ENCODE peak calls at places on chromosomes 7 and 10, in nine cellular contexts. C, A, U, W, P, B, V, R and L are unnamed samples.
A peak's percentile ranks its signal among the peaks of the same experiment; 100 is the strongest.

GRCh38 chr10:92822060-92822634 is 26.2 kb upstream of the EXOC6 start:
- DNase-seq in V (no peak), R (no peak), C (no peak), P (no peak), U (peak; percentile 67), W (no peak), A (no peak), B (peak; percentile 85), L (no peak)

GRCh38 chr10:77768046-77768445 is 130.4 kb upstream of the KCNMA1 start:
- DNase-seq in W (peak; percentile 38), A (no peak), U (no peak), B (no peak), C (no peak), P (no peak), R (no peak), V (no peak), L (no peak)

GRCh38 chr7:111658546-111658945 is 96.3 kb upstream of the IMMP2L start:
- DNase-seq in B (no peak), P (no peak), V (no peak), W (no peak), R (no peak), C (no peak), A (no peak), U (no peak), L (no peak)

GRCh38 chr10:85224366-85224960 is 896.1 kb downstream of the CCSER2 start:
- DNase-seq in V (no peak), W (no peak), P (no peak), R (no peak), U (no peak), A (no peak), B (no peak), C (no peak), L (no peak)

GRCh38 chr10:131677671-131678070 is 223.1 kb upstream of the PPP2R2D start:
- DNase-seq in B (no peak), A (no peak), V (no peak), W (no peak), C (no peak), R (no peak), P (no peak), U (no peak), L (no peak)

GRCh38 chr7:41003031-41003925 is 699.6 kb downstream of the INHBA start:
- DNase-seq in V (peak; percentile 64), R (no peak), C (no peak), B (peak; percentile 46), W (no peak), A (no peak), P (peak; percentile 55), U (peak; percentile 28), L (no peak)

GRCh38 chr10:74927701-74928100 is 101.3 kb downstream of the KAT6B start:
- DNase-seq in C (no peak), V (no peak), W (no peak), B (peak; percentile 53), R (no peak), U (peak; percentile 57), A (no peak), P (no peak), L (no peak)

GRCh38 chr10:30645340-30645827 is 15.8 kb upstream of the LYZL2 start:
- DNase-seq in P (no peak), C (no peak), V (peak; percentile 30), A (peak; percentile 25), W (peak; percentile 65), R (no peak), B (peak; percentile 37), U (peak; percentile 48), L (no peak)

GRCh38 chr10:96309631-96310358 is 5.6 kb downstream of the DNTT start:
- DNase-seq in R (no peak), C (no peak), P (no peak), V (no peak), U (no peak), A (no peak), W (no peak), B (no peak), L (no peak)

GRCh38 chr7:108418941-108419340 is 37.3 kb downstream of the NRCAM start:
- DNase-seq in U (no peak), C (no peak), A (no peak), V (no peak), B (no peak), W (no peak), R (no peak), P (no peak), L (no peak)

GRCh38 chr7:34249192-34249591 is 343.9 kb downstream of the BMPER start:
- DNase-seq in U (no peak), C (no peak), A (no peak), V (no peak), B (no peak), W (no peak), P (no peak), R (no peak), L (no peak)

GRCh38 chr10:132640326-132641125 is 102.9 kb downstream of the INPP5A start:
- DNase-seq in W (no peak), U (no peak), P (no peak), R (no peak), C (no peak), V (no peak), B (no peak), A (no peak), L (no peak)

GRCh38 chr7:25305831-25306230 is 77.5 kb upstream of the NPVF start:
- DNase-seq in B (no peak), P (no peak), C (no peak), R (no peak), W (no peak), V (no peak), U (peak; percentile 2), A (no peak), L (no peak)

GRCh38 chr7:7416031-7416968 is 119.4 kb downstream of the COL28A1 start:
- DNase-seq in C (no peak), R (no peak), V (no peak), A (no peak), P (peak; percentile 39), B (no peak), W (no peak), U (peak; percentile 33), L (no peak)

GRCh38 chr7:47576909-47577255 is 5.0 kb downstream of the TNS3 start:
- DNase-seq in U (no peak), R (no peak), B (no peak), C (no peak), P (peak; percentile 61), W (no peak), A (no peak), V (no peak), L (no peak)

GRCh38 chr7:135359633-135360032 is 126.0 kb downstream of the STRA8 start:
- DNase-seq in P (no peak), C (no peak), A (peak; percentile 36), V (no peak), W (no peak), U (no peak), R (no peak), B (no peak), L (no peak)

GRCh38 chr10:96310359-96310669 is 6.1 kb downstream of the DNTT start:
- DNase-seq in C (no peak), A (no peak), R (no peak), U (no peak), W (no peak), B (no peak), P (no peak), V (no peak), L (no peak)

GRCh38 chr10:90179696-90180407 is 478.5 kb downstream of the KIF20B start:
- DNase-seq in U (peak; percentile 23), W (peak; percentile 65), C (peak; percentile 46), V (no peak), R (no peak), A (no peak), P (no peak), B (peak; percentile 88), L (peak; percentile 45)

GRCh38 chr10:101848894-101849351 is 5.3 kb upstream of the KCNIP2 start:
- DNase-seq in C (no peak), W (peak; percentile 40), P (peak; percentile 62), B (no peak), V (no peak), U (no peak), R (peak; percentile 61), A (no peak), L (no peak)

GRCh38 chr10:115092258-115092554 is 959 bp upstream of the ATRNL1 start:
- DNase-seq in C (no peak), P (no peak), B (no peak), V (no peak), R (no peak), A (no peak), W (no peak), U (peak; percentile 26), L (no peak)

GRCh38 chr10:58412502-58412961 is 27.3 kb downstream of the TFAM start:
- DNase-seq in W (no peak), R (no peak), A (no peak), V (no peak), U (peak; percentile 88), P (no peak), B (peak; percentile 94), C (peak; percentile 78), L (no peak)

GRCh38 chr10:4982764-4983226 is 19.6 kb downstream of the AKR1C1 start:
- DNase-seq in R (no peak), A (no peak), P (peak; percentile 55), B (no peak), V (no peak), W (peak; percentile 69), C (no peak), U (peak; percentile 46), L (no peak)

GRCh38 chr7:120370954-120371353 is 98.0 kb downstream of the KCND2 start:
- DNase-seq in B (no peak), V (no peak), P (no peak), U (no peak), A (no peak), R (no peak), W (no peak), C (no peak), L (no peak)

GRCh38 chr10:120318862-120319261 is 138.2 kb upstream of the PLPP4 start:
- DNase-seq in P (no peak), A (no peak), U (no peak), C (no peak), R (no peak), V (no peak), B (no peak), W (no peak), L (no peak)

GRCh38 chr10:128476845-128477244 is 350.6 kb upstream of the MKI67 start:
- DNase-seq in C (no peak), W (no peak), R (no peak), V (no peak), A (no peak), P (no peak), B (no peak), U (no peak), L (no peak)

GRCh38 chr10:128774979-128775378 is 648.8 kb upstream of the MKI67 start:
- DNase-seq in C (no peak), U (no peak), W (no peak), V (no peak), A (no peak), B (no peak), P (no peak), R (no peak), L (no peak)

GRCh38 chr7:148815612-148816011 is 68.5 kb downstream of the EZH2 start:
- DNase-seq in A (no peak), U (no peak), R (no peak), V (no peak), C (no peak), P (no peak), B (no peak), W (no peak), L (no peak)

GRCh38 chr7:134669845-134670373 is 23.3 kb downstream of the BPGM start:
- DNase-seq in B (peak; percentile 90), P (peak; percentile 64), A (peak; percentile 23), R (no peak), U (peak; percentile 85), W (peak; percentile 62), V (no peak), C (no peak), L (no peak)